ENCODE peak calls at places on chromosomes 2 and 18, in seven cellular contexts. T, R, Z, B, L, S and D are unnamed samples. For H3K9me3, the result is how much of the 10 kb centered on the place peaks cover.

GRCh38 chr18:60684843-60685513 is 312.4 kb upstream of the MC4R start:
- DNase-seq in T (no peak), R (no peak), Z (peak), B (no peak), L (no peak), S (peak), D (no peak)

GRCh38 chr2:21268197-21268870 is 144.6 kb downstream of the TDRD15 start:
- DNase-seq in T (no peak), R (no peak), Z (no peak), B (no peak), L (no peak), S (no peak), D (no peak)

GRCh38 chr18:5997361-5997760 is 102.0 kb upstream of the TMEM200C start:
- DNase-seq in T (no peak), R (no peak), Z (no peak), B (no peak), L (no peak), S (no peak), D (no peak)

GRCh38 chr2:153165021-153165420 is 313.5 kb downstream of the RPRM start:
- DNase-seq in T (no peak), R (no peak), Z (no peak), B (no peak), L (no peak), S (no peak), D (no peak)

GRCh38 chr2:231514951-231515297 is 15.3 kb downstream of the NMUR1 start:
- DNase-seq in T (no peak), R (no peak), Z (no peak), B (no peak), L (no peak), S (no peak), D (no peak)

GRCh38 chr18:61992285-61992684 is 99.5 kb upstream of the RNF152 start:
- DNase-seq in T (no peak), R (no peak), Z (no peak), B (no peak), L (no peak), S (peak), D (no peak)

GRCh38 chr2:101064868-101065549 is 62.9 kb downstream of the RPL31 start:
- DNase-seq in T (peak), R (no peak), Z (no peak), B (no peak), L (no peak), S (peak), D (no peak)

GRCh38 chr2:179528576-179529069 is 264.0 kb upstream of the SESTD1 start:
- DNase-seq in T (no peak), R (no peak), Z (no peak), B (no peak), L (no peak), S (no peak), D (no peak)

DNA sequence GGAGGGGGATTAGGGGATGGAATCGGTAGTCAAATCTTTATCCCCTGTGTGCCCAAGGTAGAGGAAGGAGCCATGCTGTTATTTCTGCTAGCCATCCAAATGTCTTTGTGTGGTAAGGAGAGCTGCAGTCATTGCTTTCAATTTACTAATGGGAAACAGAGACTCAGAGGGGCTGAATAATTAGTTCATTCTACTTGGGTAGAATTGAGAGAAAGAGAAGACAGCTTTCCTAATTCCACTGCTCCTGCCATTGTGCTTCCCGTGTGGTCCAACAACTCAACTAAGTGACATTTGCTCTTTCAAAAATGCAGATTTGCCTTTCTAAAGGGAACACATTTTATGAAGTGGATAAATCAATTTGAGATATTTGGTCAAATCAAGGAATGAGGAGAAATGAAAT is 136.1 kb downstream of the AQP4 start:
- DNase-seq in T (no peak), R (no peak), Z (no peak), B (no peak), L (no peak), S (no peak), D (no peak)
- H3K9me3 ChIP-seq in T (under half), R (under half), Z (under half), B (under half), L (under half), S (under half), D (under half)

GRCh38 chr18:63363951-63364350 is 3.1 kb downstream of the KDSR start:
- DNase-seq in T (no peak), R (no peak), Z (no peak), B (no peak), L (no peak), S (no peak), D (no peak)
- H3K27ac ChIP-seq in T (no peak), R (no peak), Z (no peak), B (no peak), L (no peak), S (no peak), D (no peak)

DNA sequence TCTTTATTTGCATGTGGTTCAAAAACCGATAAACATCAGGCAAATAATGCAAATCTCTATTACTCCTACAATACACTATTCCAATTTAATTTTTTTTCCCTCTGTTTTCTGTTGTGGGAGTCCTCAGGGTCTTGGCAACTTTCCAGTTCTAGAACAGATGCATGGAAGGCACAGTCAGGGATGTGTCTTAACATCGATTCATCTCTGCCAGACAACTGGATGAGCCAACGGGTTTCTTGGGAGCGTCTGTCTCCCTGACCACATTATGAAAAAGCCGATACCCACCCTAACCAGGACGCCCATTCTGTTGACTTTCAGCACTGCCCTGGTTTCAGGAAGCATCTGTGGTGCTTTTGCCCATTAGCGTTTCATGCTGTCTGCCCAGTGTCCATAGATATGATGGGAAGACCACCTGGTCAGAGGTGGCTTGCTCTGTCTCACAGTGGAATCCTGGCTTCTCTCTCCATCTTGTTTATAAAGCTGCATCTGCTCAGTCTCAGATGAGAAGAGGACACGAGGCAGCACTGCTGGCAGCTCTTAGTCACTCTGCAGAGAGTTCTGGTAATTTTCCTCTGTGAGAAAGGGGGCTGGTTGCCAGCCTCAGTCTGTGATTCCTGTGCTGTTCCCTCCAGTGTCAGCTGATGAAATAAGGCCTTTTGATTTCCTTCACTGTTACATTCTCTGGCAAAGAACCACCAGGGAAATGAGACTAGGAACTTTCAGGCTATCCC is 57.9 kb upstream of the KCNE4 start:
- DNase-seq in T (peak), R (peak), Z (peak), B (no peak), L (peak), S (no peak), D (peak)
- TF ChIP-seq POLR2AphosphoS5 in T (peak), R (peak), Z (peak), B (no peak), L (peak), S (no peak), D (peak)

GRCh38 chr2:255195-255594 is 8.6 kb downstream of the SH3YL1 start:
- DNase-seq in T (no peak), R (no peak), Z (no peak), B (no peak), L (no peak), S (no peak), D (no peak)
- H3K9me3 ChIP-seq in T (under half), R (under half), Z (under half), B (under half), L (under half), S (under half), D (under half)

GRCh38 chr2:74548285-74548918 is 5.3 kb downstream of the LOXL3 start:
- DNase-seq in T (no peak), R (no peak), Z (peak), B (no peak), L (no peak), S (no peak), D (no peak)
- H3K27ac ChIP-seq in T (peak), R (peak), Z (no peak), B (no peak), L (peak), S (peak), D (peak)

DNA sequence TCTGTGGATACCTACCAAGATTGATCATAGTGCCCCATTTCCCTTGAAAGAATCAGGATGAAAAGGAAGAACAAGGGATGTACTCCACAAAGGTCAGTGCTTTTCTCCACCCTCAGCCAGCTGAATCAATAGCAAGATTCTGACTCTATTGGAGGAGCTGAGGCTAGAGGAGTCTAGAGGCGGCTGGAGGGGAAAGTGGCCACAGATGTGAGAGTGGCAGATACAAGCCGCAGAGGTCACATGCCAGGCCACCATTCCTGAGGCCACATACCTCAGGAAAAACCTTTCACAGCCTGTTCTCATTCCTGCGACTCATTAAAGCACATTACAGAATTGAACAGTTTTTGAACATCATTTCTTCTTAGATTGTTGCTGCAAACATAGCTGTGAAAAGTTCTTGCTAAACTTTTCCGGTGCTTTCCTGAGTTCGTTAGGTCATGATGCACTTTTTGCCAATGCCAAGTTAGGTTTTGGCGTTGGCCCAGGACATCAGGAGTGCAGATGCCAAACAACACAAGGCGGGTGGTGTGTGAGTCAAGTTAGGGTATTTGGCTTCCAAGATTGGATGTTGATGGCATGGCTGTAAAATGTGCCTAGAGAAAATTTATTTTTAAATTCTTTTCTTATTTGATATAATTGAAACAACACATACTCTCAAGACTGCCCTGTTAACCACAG is 160.7 kb upstream of the SP5 start:
- DNase-seq in T (peak), R (peak), Z (no peak), B (no peak), L (peak), S (no peak), D (peak)
- TF ChIP-seq POLR2AphosphoS5 in T (peak), R (no peak), Z (no peak), B (no peak), L (no peak), S (no peak), D (no peak)

GRCh38 chr18:78782951-78783563 is 196.6 kb upstream of the SALL3 start:
- DNase-seq in T (no peak), R (peak), Z (no peak), B (peak), L (no peak), S (no peak), D (no peak)
- H3K9me3 ChIP-seq in T (under half), R (under half), Z (under half), B (under half), L (under half), S (under half), D (under half)